ENCODE peak calls at places on chromosomes 2 and 18, in eight cellular contexts. One of them, this sample, is unnamed.

GRCh38 chr18:10559566-10560456 is 34.0 kb downstream of the NAPG start:
- DNase-seq in activated CD8-positive, alpha-beta memory T cell treated with anti-CD3 and anti-CD28 coated beads for 24 hours: peak; percentile 61
- DNase-seq in heart right ventricle: no peak
- DNase-seq in HEK293T: peak; percentile 13
- DNase-seq in NCI-H1105: no peak
- DNase-seq in RWPE1: no peak
- DNase-seq in MCF 10A: no peak
- DNase-seq in stimulated activated CD4-positive, alpha-beta T cell treated with anti-CD3 and anti-CD28 coated beads, Interleukin-2, amount 100 ng/mL, for 48 hours: no peak
- DNase-seq in this sample: no peak

GRCh38 chr2:161147856-161148255 is 12.4 kb upstream of the TANK start:
- DNase-seq in MCF 10A: no peak
- DNase-seq in HEK293T: no peak
- DNase-seq in RWPE1: no peak
- DNase-seq in NCI-H1105: no peak
- DNase-seq in stimulated activated CD4-positive, alpha-beta T cell treated with anti-CD3 and anti-CD28 coated beads, Interleukin-2, amount 100 ng/mL, for 48 hours: no peak
- DNase-seq in activated CD8-positive, alpha-beta memory T cell treated with anti-CD3 and anti-CD28 coated beads for 24 hours: no peak
- DNase-seq in heart right ventricle: no peak
- DNase-seq in this sample: no peak

GRCh38 chr2:139427164-139427563 is 647.0 kb upstream of the NXPH2 start:
- DNase-seq in RWPE1: no peak
- DNase-seq in heart right ventricle: no peak
- DNase-seq in MCF 10A: no peak
- DNase-seq in HEK293T: no peak
- DNase-seq in stimulated activated CD4-positive, alpha-beta T cell treated with anti-CD3 and anti-CD28 coated beads, Interleukin-2, amount 100 ng/mL, for 48 hours: no peak
- DNase-seq in NCI-H1105: no peak
- DNase-seq in activated CD8-positive, alpha-beta memory T cell treated with anti-CD3 and anti-CD28 coated beads for 24 hours: no peak
- DNase-seq in this sample: no peak

GRCh38 chr2:20186855-20187187 is 38.1 kb downstream of the SDC1 start:
- DNase-seq in heart right ventricle: no peak
- DNase-seq in NCI-H1105: no peak
- DNase-seq in MCF 10A: no peak
- DNase-seq in activated CD8-positive, alpha-beta memory T cell treated with anti-CD3 and anti-CD28 coated beads for 24 hours: no peak
- DNase-seq in HEK293T: no peak
- DNase-seq in RWPE1: no peak
- DNase-seq in stimulated activated CD4-positive, alpha-beta T cell treated with anti-CD3 and anti-CD28 coated beads, Interleukin-2, amount 100 ng/mL, for 48 hours: no peak
- DNase-seq in this sample: no peak

GRCh38 chr2:18742382-18742781 is 153.0 kb upstream of the NT5C1B start:
- DNase-seq in RWPE1: no peak
- DNase-seq in MCF 10A: no peak
- DNase-seq in heart right ventricle: peak; percentile 36
- DNase-seq in NCI-H1105: no peak
- DNase-seq in stimulated activated CD4-positive, alpha-beta T cell treated with anti-CD3 and anti-CD28 coated beads, Interleukin-2, amount 100 ng/mL, for 48 hours: no peak
- DNase-seq in activated CD8-positive, alpha-beta memory T cell treated with anti-CD3 and anti-CD28 coated beads for 24 hours: no peak
- DNase-seq in HEK293T: no peak
- DNase-seq in this sample: no peak

GRCh38 chr2:30664761-30665358 is 142.4 kb downstream of the CAPN13 start:
- DNase-seq in MCF 10A: peak; percentile 89
- DNase-seq in stimulated activated CD4-positive, alpha-beta T cell treated with anti-CD3 and anti-CD28 coated beads, Interleukin-2, amount 100 ng/mL, for 48 hours: no peak
- DNase-seq in activated CD8-positive, alpha-beta memory T cell treated with anti-CD3 and anti-CD28 coated beads for 24 hours: no peak
- DNase-seq in RWPE1: peak; percentile 94
- DNase-seq in heart right ventricle: no peak
- DNase-seq in HEK293T: no peak
- DNase-seq in NCI-H1105: no peak
- DNase-seq in this sample: peak; percentile 45

GRCh38 chr2:81266106-81266505 is 961.6 kb upstream of the LRRTM1 start:
- DNase-seq in heart right ventricle: no peak
- DNase-seq in activated CD8-positive, alpha-beta memory T cell treated with anti-CD3 and anti-CD28 coated beads for 24 hours: no peak
- DNase-seq in HEK293T: no peak
- DNase-seq in RWPE1: no peak
- DNase-seq in MCF 10A: peak; percentile 55
- DNase-seq in stimulated activated CD4-positive, alpha-beta T cell treated with anti-CD3 and anti-CD28 coated beads, Interleukin-2, amount 100 ng/mL, for 48 hours: no peak
- DNase-seq in NCI-H1105: no peak
- DNase-seq in this sample: no peak

GRCh38 chr2:241692448-241692847 is 5.8 kb upstream of the DTYMK start:
- DNase-seq in stimulated activated CD4-positive, alpha-beta T cell treated with anti-CD3 and anti-CD28 coated beads, Interleukin-2, amount 100 ng/mL, for 48 hours: no peak
- DNase-seq in MCF 10A: peak; percentile 33
- DNase-seq in RWPE1: peak; percentile 25
- DNase-seq in heart right ventricle: no peak
- DNase-seq in NCI-H1105: no peak
- DNase-seq in HEK293T: no peak
- DNase-seq in activated CD8-positive, alpha-beta memory T cell treated with anti-CD3 and anti-CD28 coated beads for 24 hours: no peak
- DNase-seq in this sample: no peak

GRCh38 chr2:186714611-186715010 is 20.8 kb downstream of the FAM171B start:
- DNase-seq in NCI-H1105: peak; percentile 11
- DNase-seq in stimulated activated CD4-positive, alpha-beta T cell treated with anti-CD3 and anti-CD28 coated beads, Interleukin-2, amount 100 ng/mL, for 48 hours: no peak
- DNase-seq in heart right ventricle: no peak
- DNase-seq in activated CD8-positive, alpha-beta memory T cell treated with anti-CD3 and anti-CD28 coated beads for 24 hours: no peak
- DNase-seq in MCF 10A: no peak
- DNase-seq in HEK293T: no peak
- DNase-seq in RWPE1: no peak
- DNase-seq in this sample: no peak

GRCh38 chr2:218733615-218734021 is 23.0 kb downstream of the TTLL4 start:
- DNase-seq in RWPE1: no peak
- DNase-seq in HEK293T: no peak
- DNase-seq in NCI-H1105: no peak
- DNase-seq in heart right ventricle: no peak
- DNase-seq in activated CD8-positive, alpha-beta memory T cell treated with anti-CD3 and anti-CD28 coated beads for 24 hours: no peak
- DNase-seq in MCF 10A: peak; percentile 91
- DNase-seq in stimulated activated CD4-positive, alpha-beta T cell treated with anti-CD3 and anti-CD28 coated beads, Interleukin-2, amount 100 ng/mL, for 48 hours: peak; percentile 5
- DNase-seq in this sample: no peak

GRCh38 chr2:156320491-156320896 is 12.0 kb downstream of the NR4A2 start:
- DNase-seq in MCF 10A: no peak
- DNase-seq in HEK293T: no peak
- DNase-seq in NCI-H1105: no peak
- DNase-seq in heart right ventricle: peak; percentile 50
- DNase-seq in activated CD8-positive, alpha-beta memory T cell treated with anti-CD3 and anti-CD28 coated beads for 24 hours: no peak
- DNase-seq in RWPE1: peak; percentile 48
- DNase-seq in stimulated activated CD4-positive, alpha-beta T cell treated with anti-CD3 and anti-CD28 coated beads, Interleukin-2, amount 100 ng/mL, for 48 hours: no peak
- DNase-seq in this sample: no peak

GRCh38 chr2:240232961-240233890 is 92.8 kb upstream of the OTOS start:
- DNase-seq in MCF 10A: peak; percentile 90
- DNase-seq in stimulated activated CD4-positive, alpha-beta T cell treated with anti-CD3 and anti-CD28 coated beads, Interleukin-2, amount 100 ng/mL, for 48 hours: peak; percentile 75
- DNase-seq in NCI-H1105: no peak
- DNase-seq in HEK293T: peak; percentile 87
- DNase-seq in RWPE1: peak; percentile 98
- DNase-seq in activated CD8-positive, alpha-beta memory T cell treated with anti-CD3 and anti-CD28 coated beads for 24 hours: peak; percentile 86
- DNase-seq in heart right ventricle: peak; percentile 88
- DNase-seq in this sample: peak; percentile 67

GRCh38 chr2:9498210-9498609 is 23.9 kb downstream of the IAH1 start:
- DNase-seq in activated CD8-positive, alpha-beta memory T cell treated with anti-CD3 and anti-CD28 coated beads for 24 hours: peak; percentile 26
- DNase-seq in stimulated activated CD4-positive, alpha-beta T cell treated with anti-CD3 and anti-CD28 coated beads, Interleukin-2, amount 100 ng/mL, for 48 hours: no peak
- DNase-seq in HEK293T: no peak
- DNase-seq in MCF 10A: no peak
- DNase-seq in NCI-H1105: no peak
- DNase-seq in heart right ventricle: no peak
- DNase-seq in RWPE1: no peak
- DNase-seq in this sample: no peak

GRCh38 chr2:219402665-219403515 is 15.2 kb upstream of the DNPEP start:
- DNase-seq in HEK293T: peak; percentile 82
- DNase-seq in heart right ventricle: no peak
- DNase-seq in RWPE1: peak; percentile 76
- DNase-seq in NCI-H1105: peak; percentile 49
- DNase-seq in stimulated activated CD4-positive, alpha-beta T cell treated with anti-CD3 and anti-CD28 coated beads, Interleukin-2, amount 100 ng/mL, for 48 hours: peak; percentile 48
- DNase-seq in MCF 10A: peak; percentile 85
- DNase-seq in activated CD8-positive, alpha-beta memory T cell treated with anti-CD3 and anti-CD28 coated beads for 24 hours: peak; percentile 77
- DNase-seq in this sample: peak; percentile 65

GRCh38 chr2:55014962-55015939 is 35.0 kb downstream of the RTN4 start:
- DNase-seq in HEK293T: peak; percentile 63
- DNase-seq in NCI-H1105: peak; percentile 12
- DNase-seq in heart right ventricle: no peak
- DNase-seq in RWPE1: peak; percentile 56
- DNase-seq in stimulated activated CD4-positive, alpha-beta T cell treated with anti-CD3 and anti-CD28 coated beads, Interleukin-2, amount 100 ng/mL, for 48 hours: no peak
- DNase-seq in MCF 10A: peak; percentile 82
- DNase-seq in activated CD8-positive, alpha-beta memory T cell treated with anti-CD3 and anti-CD28 coated beads for 24 hours: no peak
- DNase-seq in this sample: peak; percentile 63

GRCh38 chr18:10950876-10951630 is 198.3 kb downstream of the PIEZO2 start:
- DNase-seq in RWPE1: no peak
- DNase-seq in HEK293T: no peak
- DNase-seq in activated CD8-positive, alpha-beta memory T cell treated with anti-CD3 and anti-CD28 coated beads for 24 hours: no peak
- DNase-seq in stimulated activated CD4-positive, alpha-beta T cell treated with anti-CD3 and anti-CD28 coated beads, Interleukin-2, amount 100 ng/mL, for 48 hours: no peak
- DNase-seq in heart right ventricle: no peak
- DNase-seq in NCI-H1105: no peak
- DNase-seq in MCF 10A: peak; percentile 6
- DNase-seq in this sample: no peak

GRCh38 chr18:11175266-11175947 is 26.0 kb upstream of the PIEZO2 start:
- DNase-seq in RWPE1: no peak
- DNase-seq in NCI-H1105: no peak
- DNase-seq in MCF 10A: no peak
- DNase-seq in activated CD8-positive, alpha-beta memory T cell treated with anti-CD3 and anti-CD28 coated beads for 24 hours: no peak
- DNase-seq in HEK293T: no peak
- DNase-seq in heart right ventricle: no peak
- DNase-seq in stimulated activated CD4-positive, alpha-beta T cell treated with anti-CD3 and anti-CD28 coated beads, Interleukin-2, amount 100 ng/mL, for 48 hours: no peak
- DNase-seq in this sample: no peak

GRCh38 chr18:615773-616172 is 19.0 kb downstream of the CLUL1 start:
- DNase-seq in HEK293T: no peak
- DNase-seq in heart right ventricle: no peak
- DNase-seq in RWPE1: no peak
- DNase-seq in stimulated activated CD4-positive, alpha-beta T cell treated with anti-CD3 and anti-CD28 coated beads, Interleukin-2, amount 100 ng/mL, for 48 hours: no peak
- DNase-seq in NCI-H1105: no peak
- DNase-seq in MCF 10A: no peak
- DNase-seq in activated CD8-positive, alpha-beta memory T cell treated with anti-CD3 and anti-CD28 coated beads for 24 hours: no peak
- DNase-seq in this sample: peak; percentile 51